ENCODE peak calls at places on chromosomes 12 and 14, in five cellular contexts. Q is Peyer's patch, J is lower leg skin, U is sigmoid colon, Y is tibial nerve. K is an unnamed sample.

GRCh38 chr12:34363050-34363673 is 340.9 kb downstream of the ALG10 start:
- DNase-seq in Q (no peak), J (no peak), U (no peak), Y (no peak), K (no peak)

GRCh38 chr14:55339770-55340169 is 68.5 kb downstream of the FBXO34 start:
- DNase-seq in Q (no peak), J (no peak), U (no peak), Y (no peak), K (no peak)

GRCh38 chr12:11731455-11731854 is 82.0 kb downstream of the ETV6 start:
- DNase-seq in Q (no peak), J (no peak), U (no peak), Y (no peak), K (no peak)

GRCh38 chr14:71103662-71104484 is 196.6 kb downstream of the PCNX1 start:
- DNase-seq in Q (no peak), J (no peak), U (no peak), Y (peak; percentile 59), K (peak; percentile 27)

GRCh38 chr12:127270193-127270592 is 996.8 kb upstream of the TMEM132C start:
- DNase-seq in Q (no peak), J (no peak), U (no peak), Y (peak; percentile 61), K (no peak)

GRCh38 chr12:95248604-95249355 is 31.2 kb downstream of the VEZT start:
- DNase-seq in Q (no peak), J (no peak), U (no peak), Y (no peak), K (no peak)

GRCh38 chr14:106802413-106803364 is 1276.3 kb downstream of the TMEM121 start:
- DNase-seq in Q (no peak), J (no peak), U (no peak), Y (no peak), K (no peak)

GRCh38 chr14:52950898-52951729 is at the start of gene FERMT2:
- DNase-seq in Q (peak; percentile 72), J (peak; percentile 96), U (peak; percentile 96), Y (peak; percentile 80), K (peak; percentile 56)

GRCh38 chr12:5442251-5443006 is 10.5 kb downstream of the NTF3 start:
- DNase-seq in Q (peak; percentile 59), J (no peak), U (no peak), Y (no peak), K (no peak)

GRCh38 chr12:117090816-117091711 is 8.2 kb downstream of the TESC start:
- DNase-seq in Q (no peak), J (no peak), U (no peak), Y (no peak), K (no peak)

GRCh38 chr12:23014749-23015148 is 389.8 kb downstream of the ETNK1 start:
- DNase-seq in Q (no peak), J (no peak), U (no peak), Y (no peak), K (no peak)

GRCh38 chr14:99430491-99430890 is 50.2 kb downstream of the SETD3 start:
- DNase-seq in Q (peak; percentile 54), J (no peak), U (no peak), Y (no peak), K (no peak)

GRCh38 chr14:64541261-64541970 is 875 bp downstream of the HSPA2 start:
- DNase-seq in Q (peak; percentile 53), J (peak; percentile 92), U (peak; percentile 85), Y (no peak), K (no peak)

GRCh38 chr14:29814153-29815057 is 113.2 kb downstream of the PRKD1 start:
- DNase-seq in Q (no peak), J (no peak), U (peak; percentile 80), Y (peak; percentile 10), K (no peak)

GRCh38 chr14:90140298-90140955 is 78.6 kb downstream of the KCNK13 start:
- DNase-seq in Q (no peak), J (no peak), U (no peak), Y (no peak), K (no peak)

GRCh38 chr14:95157987-95158712 is 821 bp upstream of the DICER1 start:
- DNase-seq in Q (no peak), J (no peak), U (no peak), Y (no peak), K (peak; percentile 32)

GRCh38 chr12:21813125-21813524 is 38.6 kb upstream of the KCNJ8 start:
- DNase-seq in Q (no peak), J (no peak), U (no peak), Y (no peak), K (no peak)

GRCh38 chr14:53180272-53181221 is 27.4 kb upstream of the DDHD1 start:
- DNase-seq in Q (no peak), J (no peak), U (no peak), Y (no peak), K (no peak)

GRCh38 chr12:2299207-2299606 is 246.4 kb downstream of the CACNA1C start:
- DNase-seq in Q (no peak), J (peak; percentile 56), U (peak; percentile 66), Y (no peak), K (no peak)

GRCh38 chr12:126383506-126383905 is 1318.3 kb downstream of the AACS start:
- DNase-seq in Q (no peak), J (no peak), U (no peak), Y (no peak), K (no peak)

GRCh38 chr14:63726499-63726898 is 1.4 kb downstream of the SGPP1 start:
- DNase-seq in Q (no peak), J (no peak), U (no peak), Y (no peak), K (no peak)

GRCh38 chr14:104561124-104561531 is 18.4 kb upstream of the C14orf180 start:
- DNase-seq in Q (no peak), J (no peak), U (no peak), Y (no peak), K (no peak)

GRCh38 chr12:5556033-5556614 is 124.2 kb downstream of the NTF3 start:
- DNase-seq in Q (peak; percentile 55), J (no peak), U (no peak), Y (no peak), K (peak; percentile 18)

GRCh38 chr14:53571990-53572389 is 384.6 kb downstream of the BMP4 start:
- DNase-seq in Q (no peak), J (no peak), U (no peak), Y (no peak), K (no peak)

GRCh38 chr14:98826618-98827017 is 445.4 kb downstream of the BCL11B start:
- DNase-seq in Q (no peak), J (no peak), U (no peak), Y (no peak), K (no peak)

GRCh38 chr12:12999959-13000615 is at the start of gene HEBP1:
- DNase-seq in Q (peak; percentile 98), J (peak; percentile 99), U (peak; percentile 97), Y (peak; percentile 96), K (peak; percentile 92)

GRCh38 chr12:77608157-77608755 is 222.4 kb upstream of the NAV3 start:
- DNase-seq in Q (no peak), J (no peak), U (no peak), Y (no peak), K (no peak)

GRCh38 chr14:94292872-94293577 is at the start of gene SERPINA10:
- DNase-seq in Q (no peak), J (no peak), U (no peak), Y (no peak), K (no peak)

GRCh38 chr12:49059385-49060232 is 985 bp downstream of the KMT2D start:
- DNase-seq in Q (peak; percentile 59), J (peak; percentile 89), U (no peak), Y (no peak), K (peak; percentile 24)

GRCh38 chr14:64841772-64842490 is 37.8 kb downstream of the SPTB start:
- DNase-seq in Q (no peak), J (peak; percentile 39), U (no peak), Y (no peak), K (no peak)

DNA sequence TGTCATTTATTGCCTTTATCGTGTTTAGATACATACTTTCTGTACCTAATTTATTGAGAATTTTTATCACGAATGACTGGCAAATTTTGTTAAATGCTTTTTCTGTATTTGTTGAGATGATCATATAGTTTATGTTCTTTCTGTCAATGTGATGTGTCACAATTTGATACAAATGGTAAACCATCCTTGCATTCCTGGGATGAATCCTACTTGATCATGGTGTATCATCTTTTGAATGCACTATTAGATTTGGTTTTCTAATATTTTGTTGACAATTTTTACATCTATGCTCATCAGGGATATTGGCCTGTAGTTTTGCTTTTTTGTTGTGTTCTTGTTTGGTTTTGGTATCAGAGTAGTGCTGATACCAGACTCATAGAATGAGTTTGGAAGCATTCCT is 185.1 kb downstream of the NUBPL start:
- DNase-seq in Q (no peak), J (no peak), U (no peak), Y (no peak), K (no peak)
- TF ChIP-seq POLR2A in Q (no peak), J (no peak), U (no peak), Y (no peak), K (no peak)

DNA sequence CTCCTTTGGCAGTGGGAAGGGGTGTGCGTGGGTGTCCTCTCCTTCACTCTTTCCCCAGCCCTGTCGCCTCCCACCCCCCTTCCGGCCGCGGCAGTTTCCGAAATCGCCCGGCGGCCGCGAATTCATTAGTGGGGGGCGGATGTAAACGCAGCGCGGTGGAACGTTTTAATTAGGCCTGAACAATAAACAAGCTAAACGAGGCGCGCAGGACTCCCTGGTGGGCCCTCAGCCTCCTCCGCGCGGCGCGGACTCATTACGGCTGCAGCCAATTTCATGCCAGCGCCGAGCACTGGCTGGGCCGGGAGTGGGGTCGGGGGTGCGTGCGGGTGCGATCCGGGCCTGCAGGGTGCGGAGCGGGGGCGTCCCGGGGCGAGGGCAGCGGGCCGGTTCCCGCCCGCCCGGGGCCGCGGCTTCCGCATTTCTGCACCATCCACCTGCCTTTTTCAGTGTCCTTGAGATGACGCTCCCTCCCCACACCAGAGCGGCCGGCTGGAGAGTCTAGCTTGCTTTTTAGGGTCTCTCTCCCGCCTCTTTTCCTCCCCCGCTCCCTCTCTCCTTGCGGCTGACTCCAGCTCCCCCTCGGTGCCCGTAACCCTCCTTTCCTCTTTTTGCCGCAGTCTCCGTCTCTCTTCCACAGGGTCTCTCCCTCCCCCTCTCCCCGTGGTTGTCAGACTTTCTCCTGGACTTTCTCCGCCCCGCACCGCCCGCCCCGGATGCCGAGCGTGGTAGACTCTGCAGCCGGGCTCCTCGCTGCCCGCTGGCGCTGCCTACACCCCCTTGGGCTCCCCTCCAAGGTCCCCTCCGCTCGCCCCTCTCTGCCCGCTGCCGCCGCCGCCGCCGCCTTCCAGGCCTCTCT is at the start of gene CISTR:
- DNase-seq in Q (peak; percentile 74), J (no peak), U (no peak), Y (no peak), K (peak; percentile 51)
- TF ChIP-seq POLR2A in Q (no peak), J (no peak), U (no peak), Y (no peak), K (no peak)

GRCh38 chr14:73741386-73741875 is 27.2 kb upstream of the PNMA1 start:
- DNase-seq in Q (peak; percentile 89), J (peak; percentile 95), U (peak; percentile 90), Y (peak; percentile 44), K (peak; percentile 82)
- TF ChIP-seq POLR2A in Q (no peak), J (no peak), U (no peak), Y (no peak), K (no peak)

GRCh38 chr14:91284146-91284790 is 39.8 kb upstream of the GPR68 start:
- DNase-seq in Q (no peak), J (no peak), U (no peak), Y (no peak), K (no peak)

GRCh38 chr14:91283666-91284065 is 39.2 kb upstream of the GPR68 start:
- DNase-seq in Q (no peak), J (no peak), U (no peak), Y (no peak), K (no peak)

GRCh38 chr14:91281346-91281745 is 36.8 kb upstream of the GPR68 start:
- DNase-seq in Q (no peak), J (no peak), U (no peak), Y (no peak), K (no peak)

GRCh38 chr14:91284791-91285548 is 40.5 kb upstream of the GPR68 start:
- DNase-seq in Q (no peak), J (no peak), U (no peak), Y (no peak), K (no peak)

GRCh38 chr14:91282954-91283645 is 38.6 kb upstream of the GPR68 start:
- DNase-seq in Q (no peak), J (no peak), U (no peak), Y (no peak), K (no peak)
- TF ChIP-seq POLR2A in Q (no peak), J (no peak), U (no peak), Y (no peak), K (no peak)

K was measured in GM12891.